ENCODE peak calls at places on chromosomes 1 and 21, in eight cellular contexts. Q, F, R, C, G, Z, K and P are unnamed samples.

GRCh38 chr1:69499203-69499803 is 68.4 kb upstream of the LRRC7 start:
- DNase-seq in Q (no peak), F (no peak), R (no peak), C (no peak), G (no peak), Z (no peak), K (no peak), P (no peak)

GRCh38 chr1:109556563-109556962 is 8.1 kb downstream of the GNAI3 start:
- DNase-seq in Q (no peak), F (no peak), R (no peak), C (no peak), G (no peak), Z (no peak), K (no peak), P (no peak)

GRCh38 chr1:94820918-94821317 is 761 bp downstream of the SLC44A3 start:
- DNase-seq in Q (no peak), F (no peak), R (no peak), C (no peak), G (peak; percentile 36), Z (no peak), K (no peak), P (no peak)

GRCh38 chr1:99850458-99850974 is 355 bp downstream of the AGL start:
- DNase-seq in Q (no peak), F (no peak), R (no peak), C (no peak), G (peak; percentile 23), Z (no peak), K (no peak), P (no peak)

GRCh38 chr1:205049479-205049878 is 6.5 kb downstream of the CNTN2 start:
- DNase-seq in Q (no peak), F (peak; percentile 4), R (no peak), C (no peak), G (no peak), Z (no peak), K (no peak), P (no peak)

GRCh38 chr1:234613992-234614584 is 4.1 kb upstream of the IRF2BP2 start:
- DNase-seq in Q (no peak), F (no peak), R (no peak), C (no peak), G (no peak), Z (no peak), K (no peak), P (no peak)

GRCh38 chr1:47223921-47224675 is 7.9 kb downstream of the TAL1 start:
- DNase-seq in Q (no peak), F (no peak), R (no peak), C (no peak), G (no peak), Z (no peak), K (no peak), P (no peak)

GRCh38 chr1:85554630-85555327 is 25.8 kb upstream of the CCN1 start:
- DNase-seq in Q (no peak), F (no peak), R (no peak), C (no peak), G (peak; percentile 65), Z (no peak), K (no peak), P (no peak)

GRCh38 chr1:150464422-150464826 is 22.8 kb upstream of the TARS2 start:
- DNase-seq in Q (peak; percentile 65), F (peak; percentile 76), R (peak; percentile 62), C (peak; percentile 54), G (peak; percentile 79), Z (no peak), K (peak; percentile 56), P (peak; percentile 54)

GRCh38 chr1:49293016-49293415 is 516.3 kb upstream of the BEND5 start:
- DNase-seq in Q (no peak), F (no peak), R (no peak), C (no peak), G (no peak), Z (no peak), K (no peak), P (no peak)

GRCh38 chr1:46001087-46001785 is 131.2 kb downstream of the PIK3R3 start:
- DNase-seq in Q (no peak), F (no peak), R (no peak), C (no peak), G (no peak), Z (no peak), K (no peak), P (no peak)

GRCh38 chr21:36321325-36322082 is 1.5 kb downstream of the MORC3 start:
- DNase-seq in Q (peak; percentile 68), F (peak; percentile 34), R (no peak), C (no peak), G (peak; percentile 35), Z (no peak), K (no peak), P (peak; percentile 33)

GRCh38 chr1:203768158-203768725 is 3.3 kb downstream of the LAX1 start:
- DNase-seq in Q (no peak), F (no peak), R (no peak), C (no peak), G (no peak), Z (no peak), K (no peak), P (peak; percentile 76)

GRCh38 chr1:244862699-244863490 is 1.4 kb downstream of the HNRNPU start:
- DNase-seq in Q (peak; percentile 98), F (peak; percentile 98), R (peak; percentile 97), C (peak; percentile 98), G (peak; percentile 96), Z (peak; percentile 91), K (peak; percentile 96), P (peak; percentile 94)

GRCh38 chr1:33036051-33036525 is 595 bp downstream of the AK2 start:
- DNase-seq in Q (peak; percentile 26), F (no peak), R (no peak), C (no peak), G (peak; percentile 23), Z (no peak), K (no peak), P (peak; percentile 41)

GRCh38 chr21:34797926-34798595 is 129.3 kb downstream of the CLIC6 start:
- DNase-seq in Q (no peak), F (no peak), R (no peak), C (no peak), G (no peak), Z (no peak), K (no peak), P (peak; percentile 84)

GRCh38 chr1:41432481-41433280 is 51.8 kb downstream of the EDN2 start:
- DNase-seq in Q (peak; percentile 91), F (peak; percentile 90), R (peak; percentile 93), C (peak; percentile 88), G (peak; percentile 90), Z (peak; percentile 7), K (peak; percentile 35), P (peak; percentile 77)

GRCh38 chr1:41433501-41433900 is 51.0 kb downstream of the EDN2 start:
- DNase-seq in Q (no peak), F (no peak), R (no peak), C (no peak), G (no peak), Z (no peak), K (no peak), P (no peak)

GRCh38 chr1:41435570-41436178 is 48.8 kb downstream of the EDN2 start:
- DNase-seq in Q (peak; percentile 86), F (no peak), R (no peak), C (no peak), G (no peak), Z (no peak), K (no peak), P (no peak)

GRCh38 chr1:41434748-41435449 is 49.6 kb downstream of the EDN2 start:
- DNase-seq in Q (no peak), F (no peak), R (peak; percentile 12), C (no peak), G (no peak), Z (no peak), K (no peak), P (no peak)

DNA sequence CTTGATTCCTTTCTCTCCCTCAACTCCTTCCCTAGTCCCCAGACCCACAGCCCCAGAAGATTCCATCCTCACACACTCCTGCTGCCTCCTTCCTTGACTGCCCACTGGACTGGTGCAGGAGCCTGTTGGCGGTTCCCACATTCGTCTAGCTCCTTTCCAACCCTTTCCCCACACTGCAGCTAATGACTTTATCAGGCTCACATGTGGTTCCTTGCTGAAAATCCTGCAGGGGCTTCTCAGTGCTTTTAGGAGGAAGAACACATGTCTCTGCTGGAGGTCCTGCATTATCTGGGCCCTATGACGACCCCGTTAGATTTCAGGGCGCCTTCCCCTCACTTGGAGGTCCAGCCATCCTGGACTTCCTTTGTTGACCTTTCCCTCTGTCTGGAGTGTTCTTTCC is 50.2 kb downstream of the EDN2 start:
- DNase-seq in Q (no peak), F (no peak), R (no peak), C (no peak), G (no peak), Z (no peak), K (no peak), P (no peak)
- H3K4me3 ChIP-seq in Q (no peak overlapping the region), F (no peak overlapping the region), R (no peak overlapping the region), C (no peak overlapping the region), G (no peak overlapping the region), Z (no peak overlapping the region), K (no peak overlapping the region), P (no peak overlapping the region)

DNA sequence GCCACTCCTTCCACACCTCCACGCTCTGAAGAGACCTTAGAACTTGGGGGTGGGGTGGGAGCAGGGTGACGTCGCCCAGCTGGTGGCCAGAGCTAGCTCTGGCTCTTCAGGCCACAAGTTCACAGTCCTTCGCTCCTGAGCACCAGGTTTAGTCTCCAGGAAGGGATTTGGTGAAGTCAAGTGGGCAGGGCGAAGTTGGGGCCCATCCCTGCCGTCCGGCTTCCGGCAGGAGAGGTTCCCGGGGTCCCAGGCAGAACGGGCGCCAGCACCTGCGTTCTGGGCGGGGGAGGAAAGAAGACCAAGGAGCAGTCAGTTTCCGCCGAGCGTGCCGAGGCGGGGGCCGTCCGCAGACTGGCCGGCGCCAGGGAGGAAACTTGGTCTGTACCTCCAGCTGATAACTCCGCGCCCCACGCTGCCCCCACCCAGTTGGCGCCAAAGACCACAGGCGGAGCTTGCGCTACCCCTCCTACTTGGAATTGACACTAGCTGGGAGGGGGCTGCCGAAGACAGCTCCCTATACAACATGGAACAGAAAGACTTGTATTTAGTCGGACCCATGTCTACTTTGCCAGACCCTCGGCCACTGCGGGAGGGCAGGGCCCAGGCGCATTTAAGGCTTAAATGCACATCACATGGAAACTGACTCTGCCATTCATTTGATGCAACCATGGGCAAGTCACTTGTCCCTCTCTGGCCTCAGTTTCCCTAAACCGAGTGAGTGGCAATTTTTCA is 995 bp downstream of the ID3 start:
- DNase-seq in Q (peak; percentile 45), F (peak; percentile 94), R (peak; percentile 75), C (peak; percentile 78), G (peak; percentile 37), Z (no peak), K (peak; percentile 20), P (peak; percentile 94)
- H3K27ac ChIP-seq in Q (peak overlapping the region; percentile 100), F (peak overlapping the region; percentile 94), R (peak overlapping the region; percentile 71), C (peak overlapping the region; percentile 24), G (peak overlapping the region; percentile 27), Z (peak overlapping the region; percentile 93), K (peak overlapping the region; percentile 88), P (peak overlapping the region; percentile 89)

DNA sequence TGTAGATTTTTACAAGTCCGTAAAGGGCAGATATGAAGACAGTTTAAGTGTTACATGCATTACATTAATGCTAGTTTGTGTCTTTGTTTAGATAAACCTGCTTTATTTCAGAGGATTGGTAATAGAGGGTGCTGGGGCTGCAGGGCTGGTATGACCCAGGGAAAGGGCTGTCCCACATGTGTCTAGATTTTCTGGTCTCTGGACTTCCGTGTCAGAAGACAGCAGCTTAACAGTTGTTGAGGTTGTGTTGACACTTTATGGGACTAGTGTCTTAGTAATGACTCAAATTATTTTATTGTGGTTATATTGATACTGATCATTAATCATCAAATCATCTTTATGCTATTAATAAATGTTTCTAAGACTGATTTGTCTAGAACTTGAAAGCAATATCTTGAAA is 10.1 kb downstream of the PRDM2 start:
- DNase-seq in Q (no peak), F (no peak), R (no peak), C (no peak), G (no peak), Z (no peak), K (no peak), P (peak; percentile 83)
- H3K4me3 ChIP-seq in Q (no peak overlapping the region), F (no peak overlapping the region), R (no peak overlapping the region), C (no peak overlapping the region), G (no peak overlapping the region), Z (no peak overlapping the region), K (no peak overlapping the region), P (no peak overlapping the region)

GRCh38 chr1:157517026-157517425 is 35.3 kb downstream of the FCRL5 start:
- DNase-seq in Q (no peak), F (no peak), R (no peak), C (no peak), G (no peak), Z (no peak), K (no peak), P (no peak)
- H3K27ac ChIP-seq in Q (no peak overlapping the region), F (no peak overlapping the region), R (no peak overlapping the region), C (no peak overlapping the region), G (no peak overlapping the region), Z (no peak overlapping the region), K (no peak overlapping the region), P (no peak overlapping the region)